ENCODE peak calls at places on chromosomes 12 and 14, in seven cellular contexts. K is stimulated activated CD8-positive, alpha-beta memory T cell treated with anti-CD3 and anti-CD28 coated beads, Interleukin-15, amount 100 ng/mL, for 48 hours; W is activated naive CD4-positive, alpha-beta T cell treated with anti-CD3 and anti-CD28 coated beads for 36 hours; A is SW480; G is GM06990; R is Daoy; M is HTR-8/SVneo. N is an unnamed sample.

GRCh38 chr14:64769096-64770020 is 65.1 kb downstream of the PLEKHG3 start:
- DNase-seq in K (no peak), W (no peak), A (no peak), G (no peak), R (no peak), M (no peak), N (no peak)

GRCh38 chr14:69326611-69327010 is 66.7 kb downstream of the GALNT16 start:
- DNase-seq in K (no peak), W (no peak), A (no peak), G (no peak), R (no peak), M (no peak), N (no peak)

GRCh38 chr12:132310181-132311040 is 19.0 kb downstream of the GALNT9 start:
- DNase-seq in K (no peak), W (no peak), A (peak), G (no peak), R (peak), M (no peak), N (no peak)

GRCh38 chr14:64118892-64119291 is 175.3 kb downstream of the ESR2 start:
- DNase-seq in K (no peak), W (no peak), A (no peak), G (no peak), R (no peak), M (no peak), N (no peak)

GRCh38 chr12:43309845-43310405 is 242.1 kb downstream of the ADAMTS20 start:
- DNase-seq in K (no peak), W (no peak), A (no peak), G (no peak), R (peak), M (peak), N (no peak)

GRCh38 chr12:12979151-12979550 is 20.9 kb downstream of the HEBP1 start:
- DNase-seq in K (no peak), W (no peak), A (no peak), G (no peak), R (no peak), M (no peak), N (no peak)

GRCh38 chr12:74145328-74145727 is 392.3 kb upstream of the ATXN7L3B start:
- DNase-seq in K (no peak), W (no peak), A (no peak), G (no peak), R (no peak), M (no peak), N (no peak)

GRCh38 chr14:77458249-77458950 is 507 bp downstream of the AHSA1 start:
- DNase-seq in K (peak), W (peak), A (peak), G (no peak), R (peak), M (peak), N (no peak)

GRCh38 chr14:93009471-93010117 is 86.6 kb downstream of the CHGA start:
- DNase-seq in K (no peak), W (no peak), A (peak), G (no peak), R (no peak), M (no peak), N (no peak)

GRCh38 chr14:34223302-34224150 is 238.5 kb downstream of the SPTSSA start:
- DNase-seq in K (no peak), W (no peak), A (no peak), G (no peak), R (no peak), M (no peak), N (no peak)

GRCh38 chr14:67526676-67527459 is 6.2 kb upstream of the PLEKHH1 start:
- DNase-seq in K (no peak), W (peak), A (peak), G (peak), R (peak), M (peak), N (no peak)

GRCh38 chr12:58314610-58315009 is 373.2 kb downstream of the ATP23 start:
- DNase-seq in K (no peak), W (no peak), A (no peak), G (no peak), R (peak), M (no peak), N (no peak)

GRCh38 chr14:89443002-89443660 is 26.1 kb upstream of the FOXN3 start:
- DNase-seq in K (no peak), W (no peak), A (no peak), G (no peak), R (no peak), M (no peak), N (no peak)

GRCh38 chr12:66144796-66145754 is 14.5 kb upstream of the LLPH start:
- DNase-seq in K (no peak), W (peak), A (peak), G (no peak), R (peak), M (peak), N (no peak)

GRCh38 chr14:69845787-69846186 is 33.4 kb upstream of the SMOC1 start:
- DNase-seq in K (no peak), W (no peak), A (peak), G (no peak), R (peak), M (no peak), N (no peak)

GRCh38 chr14:51157012-51157411 is 62.1 kb upstream of the TRIM9 start:
- DNase-seq in K (no peak), W (no peak), A (peak), G (no peak), R (peak), M (peak), N (no peak)

GRCh38 chr12:128137140-128137539 is 129.8 kb upstream of the TMEM132C start:
- DNase-seq in K (no peak), W (no peak), A (no peak), G (no peak), R (no peak), M (no peak), N (no peak)

GRCh38 chr12:69464433-69464832 is 5.8 kb upstream of the FRS2 start:
- DNase-seq in K (no peak), W (no peak), A (no peak), G (no peak), R (no peak), M (no peak), N (no peak)

GRCh38 chr12:131783915-131784541 is 44.2 kb upstream of the MMP17 start:
- DNase-seq in K (no peak), W (no peak), A (peak), G (peak), R (peak), M (peak), N (peak)

GRCh38 chr14:34718750-34719304 is 4.4 kb upstream of the CFL2 start:
- DNase-seq in K (no peak), W (no peak), A (peak), G (no peak), R (peak), M (no peak), N (no peak)

GRCh38 chr14:35402323-35403084 is 2.0 kb downstream of the NFKBIA start:
- DNase-seq in K (no peak), W (peak), A (no peak), G (no peak), R (peak), M (no peak), N (no peak)

GRCh38 chr14:23663711-23664110 is 27.5 kb downstream of the DHRS2 start:
- DNase-seq in K (no peak), W (no peak), A (no peak), G (no peak), R (no peak), M (no peak), N (no peak)

GRCh38 chr12:102454808-102455760 is 25.3 kb downstream of the IGF1 start:
- DNase-seq in K (no peak), W (no peak), A (no peak), G (no peak), R (no peak), M (no peak), N (peak)

GRCh38 chr12:19382111-19382526 is 57.2 kb upstream of the AEBP2 start:
- DNase-seq in K (peak), W (peak), A (peak), G (peak), R (peak), M (peak), N (peak)

GRCh38 chr14:42459171-42459685 is 852.6 kb downstream of the LRFN5 start:
- DNase-seq in K (no peak), W (no peak), A (no peak), G (no peak), R (no peak), M (no peak), N (no peak)

GRCh38 chr14:89065879-89066278 is 241.4 kb downstream of the TTC8 start:
- DNase-seq in K (no peak), W (no peak), A (no peak), G (no peak), R (no peak), M (no peak), N (no peak)

GRCh38 chr12:130104596-130105253 is 57.5 kb upstream of the FZD10 start:
- DNase-seq in K (no peak), W (no peak), A (no peak), G (no peak), R (peak), M (no peak), N (no peak)

GRCh38 chr12:49296836-49297694 is 2.1 kb downstream of the PRPH start:
- DNase-seq in K (peak), W (peak), A (peak), G (peak), R (peak), M (peak), N (no peak)

GRCh38 chr14:64766430-64767151 is 62.4 kb downstream of the PLEKHG3 start:
- DNase-seq in K (no peak), W (no peak), A (peak), G (no peak), R (peak), M (no peak), N (no peak)

GRCh38 chr14:55877942-55878341 is 240.3 kb upstream of the PELI2 start:
- DNase-seq in K (no peak), W (no peak), A (no peak), G (no peak), R (no peak), M (no peak), N (no peak)

GRCh38 chr12:106840217-106840616 is 65.7 kb downstream of the RIC8B start:
- DNase-seq in K (no peak), W (no peak), A (no peak), G (no peak), R (peak), M (peak), N (no peak)

GRCh38 chr14:32006267-32007110 is 70.6 kb upstream of the ARHGAP5 start:
- DNase-seq in K (no peak), W (no peak), A (peak), G (no peak), R (peak), M (no peak), N (no peak)